ENCODE peak calls at places on chromosome 9, in ten cellular contexts. P is cardiac muscle cell, A is adrenal gland, L is tibial nerve, S is AG04450, K is BJ, W is fibroblast of lung, T is Peyer's patch, E is left ventricle myocardium inferior, V is mesendoderm. U is an unnamed sample. For H3K27me3, the result is how much of the 10 kb centered on the place peaks cover.

GRCh38 chr9:9612270-9612669 is 1000.5 kb downstream of the PTPRD start:
- DNase-seq in P (no peak), A (no peak), L (no peak), S (no peak), K (no peak), W (no peak), T (peak), E (no peak), V (no peak), U (no peak)

GRCh38 chr9:137030528-137030927 is 1.4 kb downstream of the FUT7 start:
- DNase-seq in P (no peak), A (no peak), L (no peak), S (no peak), K (no peak), W (no peak), T (peak), E (no peak), V (no peak), U (no peak)

GRCh38 chr9:35757527-35758275 is 3.6 kb upstream of the MSMP start:
- DNase-seq in P (no peak), A (peak), L (no peak), S (no peak), K (no peak), W (no peak), T (peak), E (no peak), V (peak), U (no peak)

GRCh38 chr9:21853414-21853813 is 51.0 kb downstream of the MTAP start:
- DNase-seq in P (no peak), A (no peak), L (no peak), S (no peak), K (no peak), W (no peak), T (no peak), E (no peak), V (no peak), U (no peak)

GRCh38 chr9:95286151-95286550 is 31.4 kb downstream of the FANCC start:
- DNase-seq in P (no peak), A (no peak), L (no peak), S (no peak), K (no peak), W (no peak), T (no peak), E (no peak), V (no peak), U (no peak)

GRCh38 chr9:120770923-120771322 is 22.3 kb downstream of the FBXW2 start:
- DNase-seq in P (no peak), A (no peak), L (no peak), S (no peak), K (no peak), W (no peak), T (no peak), E (no peak), V (no peak), U (no peak)

GRCh38 chr9:96232539-96233241 is 69.3 kb downstream of the HSD17B3 start:
- DNase-seq in P (peak), A (peak), L (peak), S (peak), K (no peak), W (peak), T (no peak), E (peak), V (peak), U (no peak)

GRCh38 chr9:110440161-110440560 is 102.5 kb upstream of the TXNDC8 start:
- DNase-seq in P (no peak), A (no peak), L (no peak), S (peak), K (peak), W (peak), T (no peak), E (no peak), V (no peak), U (no peak)

GRCh38 chr9:121447341-121447834 is 52.3 kb downstream of the GGTA1 start:
- DNase-seq in P (no peak), A (no peak), L (no peak), S (peak), K (peak), W (peak), T (no peak), E (no peak), V (no peak), U (peak)

GRCh38 chr9:105065119-105066088 is 137.4 kb upstream of the ABCA1 start:
- DNase-seq in P (no peak), A (no peak), L (no peak), S (no peak), K (no peak), W (no peak), T (no peak), E (no peak), V (no peak), U (no peak)

GRCh38 chr9:105066265-105066865 is 138.4 kb upstream of the ABCA1 start:
- DNase-seq in P (no peak), A (no peak), L (peak), S (no peak), K (no peak), W (no peak), T (no peak), E (no peak), V (no peak), U (no peak)

GRCh38 chr9:105063665-105064247 is 135.8 kb upstream of the ABCA1 start:
- DNase-seq in P (no peak), A (peak), L (peak), S (no peak), K (peak), W (peak), T (no peak), E (no peak), V (no peak), U (peak)

GRCh38 chr9:105062222-105062850 is 134.4 kb upstream of the ABCA1 start:
- DNase-seq in P (no peak), A (no peak), L (no peak), S (no peak), K (no peak), W (no peak), T (no peak), E (no peak), V (no peak), U (no peak)

DNA sequence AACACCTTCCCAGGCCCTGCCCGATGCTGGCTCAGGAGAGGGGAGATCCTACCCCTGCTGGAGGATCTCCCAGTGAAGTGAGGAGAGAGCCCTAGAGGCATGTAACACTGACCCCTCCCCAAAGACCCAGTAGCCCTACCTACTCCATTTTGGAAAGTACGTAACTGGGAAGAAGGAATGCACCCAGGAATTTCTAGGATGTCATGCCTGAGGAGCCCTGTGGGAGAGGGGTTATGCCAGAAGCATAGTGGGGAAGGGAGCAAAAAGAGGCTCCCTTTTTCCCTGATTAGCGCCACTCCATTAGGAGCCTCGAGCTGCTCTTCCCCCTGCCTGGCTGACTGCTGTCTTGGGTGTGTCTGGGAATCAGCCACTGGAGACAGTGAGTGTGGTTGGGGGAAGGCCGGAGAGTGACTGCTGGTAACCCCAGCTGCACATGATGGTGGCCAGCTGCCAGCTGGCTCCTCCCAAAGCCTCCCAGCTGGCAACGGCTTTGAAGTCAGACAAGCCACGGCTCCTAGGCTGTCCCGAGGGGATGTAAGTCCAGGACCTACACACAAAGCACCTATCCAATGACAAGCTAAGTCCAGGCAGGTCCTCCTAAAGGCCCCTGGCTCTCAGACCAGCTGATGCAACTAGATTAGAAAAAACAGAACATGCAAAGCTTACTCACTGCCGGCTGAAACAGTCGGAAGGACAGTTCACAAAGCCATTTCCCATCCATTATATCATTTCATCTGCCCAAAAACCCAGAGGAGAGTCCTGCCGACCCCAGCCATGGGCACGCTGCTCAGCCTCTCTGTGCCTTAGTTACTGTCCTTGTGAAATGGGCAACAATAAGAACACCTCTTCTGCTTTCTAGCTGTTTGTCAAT is 136.5 kb upstream of the ABCA1 start:
- DNase-seq in P (peak), A (peak), L (peak), S (peak), K (peak), W (peak), T (peak), E (peak), V (peak), U (peak)
- H3K4me3 ChIP-seq in P (no peak), A (peak), L (no peak), S (no peak), K (no peak), W (no peak), T (no peak), E (peak), V (no peak), U (no peak)

GRCh38 chr9:76905661-76905983 is 292 bp downstream of the PRUNE2 start:
- DNase-seq in P (no peak), A (no peak), L (no peak), S (no peak), K (no peak), W (no peak), T (no peak), E (no peak), V (no peak), U (no peak)

GRCh38 chr9:76905984-76906861 is at the start of gene PRUNE2:
- DNase-seq in P (peak), A (peak), L (no peak), S (peak), K (no peak), W (peak), T (no peak), E (peak), V (peak), U (peak)

GRCh38 chr9:76901801-76902200 is 4.1 kb downstream of the PRUNE2 start:
- DNase-seq in P (no peak), A (no peak), L (no peak), S (no peak), K (no peak), W (no peak), T (no peak), E (no peak), V (peak), U (no peak)

GRCh38 chr9:76902395-76902794 is 3.5 kb downstream of the PRUNE2 start:
- DNase-seq in P (no peak), A (no peak), L (no peak), S (no peak), K (no peak), W (no peak), T (no peak), E (no peak), V (no peak), U (no peak)

GRCh38 chr9:76904661-76905457 is 1.1 kb downstream of the PRUNE2 start:
- DNase-seq in P (no peak), A (no peak), L (no peak), S (no peak), K (no peak), W (no peak), T (no peak), E (no peak), V (no peak), U (no peak)
- H3K27me3 ChIP-seq in P (half or more), A (under half), L (under half), S (under half), K (under half), W (under half), T (under half), E (half or more), V (under half), U (under half)

GRCh38 chr9:135105938-135106491 is 18.5 kb downstream of the OLFM1 start:
- DNase-seq in P (no peak), A (no peak), L (no peak), S (no peak), K (no peak), W (no peak), T (no peak), E (no peak), V (no peak), U (no peak)

GRCh38 chr9:135105211-135105745 is 17.8 kb downstream of the OLFM1 start:
- DNase-seq in P (no peak), A (no peak), L (no peak), S (no peak), K (no peak), W (no peak), T (no peak), E (no peak), V (no peak), U (no peak)

GRCh38 chr9:135107592-135108235 is 20.2 kb downstream of the OLFM1 start:
- DNase-seq in P (no peak), A (no peak), L (no peak), S (no peak), K (no peak), W (no peak), T (no peak), E (no peak), V (no peak), U (no peak)

GRCh38 chr9:135104761-135105160 is 17.3 kb downstream of the OLFM1 start:
- DNase-seq in P (no peak), A (no peak), L (no peak), S (no peak), K (no peak), W (no peak), T (no peak), E (no peak), V (no peak), U (no peak)

GRCh38 chr9:135106551-135107270 is 19.2 kb downstream of the OLFM1 start:
- DNase-seq in P (no peak), A (no peak), L (no peak), S (no peak), K (no peak), W (no peak), T (no peak), E (no peak), V (no peak), U (no peak)
- H3K4me3 ChIP-seq in P (no peak), A (no peak), L (no peak), S (no peak), K (no peak), W (no peak), T (no peak), E (no peak), V (no peak), U (no peak)

GRCh38 chr9:33818832-33819500 is 2.0 kb downstream of the UBE2R2 start:
- DNase-seq in P (no peak), A (no peak), L (no peak), S (no peak), K (peak), W (peak), T (no peak), E (no peak), V (no peak), U (no peak)
- H3K27me3 ChIP-seq in P (under half), A (under half), L (under half), S (under half), K (under half), W (under half), T (under half), E (under half), V (under half), U (under half)

GRCh38 chr9:133536080-133536479 is 1.6 kb downstream of the ADAMTSL2 start:
- DNase-seq in P (no peak), A (no peak), L (no peak), S (no peak), K (no peak), W (no peak), T (no peak), E (no peak), V (no peak), U (no peak)

GRCh38 chr9:133532937-133533668 is 1.4 kb upstream of the ADAMTSL2 start:
- DNase-seq in P (peak), A (peak), L (peak), S (no peak), K (no peak), W (peak), T (peak), E (peak), V (peak), U (no peak)

GRCh38 chr9:133535285-133535877 is 877 bp downstream of the ADAMTSL2 start:
- DNase-seq in P (no peak), A (no peak), L (no peak), S (no peak), K (no peak), W (no peak), T (no peak), E (no peak), V (no peak), U (no peak)

GRCh38 chr9:133534346-133535284 is at the start of gene ADAMTSL2:
- DNase-seq in P (peak), A (peak), L (no peak), S (no peak), K (no peak), W (peak), T (no peak), E (peak), V (peak), U (no peak)

GRCh38 chr9:133533878-133534277 is 626 bp upstream of the ADAMTSL2 start:
- DNase-seq in P (no peak), A (no peak), L (no peak), S (no peak), K (no peak), W (peak), T (no peak), E (no peak), V (no peak), U (no peak)
- H3K4me3 ChIP-seq in P (no peak), A (peak), L (peak), S (no peak), K (no peak), W (no peak), T (no peak), E (peak), V (no peak), U (no peak)

GRCh38 chr9:132241483-132241839 is 79.6 kb downstream of the NTNG2 start:
- DNase-seq in P (no peak), A (no peak), L (no peak), S (no peak), K (no peak), W (no peak), T (no peak), E (no peak), V (no peak), U (no peak)
- H3K27me3 ChIP-seq in P (under half), A (under half), L (under half), S (half or more), K (under half), W (under half), T (under half), E (under half), V (under half), U (under half)

DNA sequence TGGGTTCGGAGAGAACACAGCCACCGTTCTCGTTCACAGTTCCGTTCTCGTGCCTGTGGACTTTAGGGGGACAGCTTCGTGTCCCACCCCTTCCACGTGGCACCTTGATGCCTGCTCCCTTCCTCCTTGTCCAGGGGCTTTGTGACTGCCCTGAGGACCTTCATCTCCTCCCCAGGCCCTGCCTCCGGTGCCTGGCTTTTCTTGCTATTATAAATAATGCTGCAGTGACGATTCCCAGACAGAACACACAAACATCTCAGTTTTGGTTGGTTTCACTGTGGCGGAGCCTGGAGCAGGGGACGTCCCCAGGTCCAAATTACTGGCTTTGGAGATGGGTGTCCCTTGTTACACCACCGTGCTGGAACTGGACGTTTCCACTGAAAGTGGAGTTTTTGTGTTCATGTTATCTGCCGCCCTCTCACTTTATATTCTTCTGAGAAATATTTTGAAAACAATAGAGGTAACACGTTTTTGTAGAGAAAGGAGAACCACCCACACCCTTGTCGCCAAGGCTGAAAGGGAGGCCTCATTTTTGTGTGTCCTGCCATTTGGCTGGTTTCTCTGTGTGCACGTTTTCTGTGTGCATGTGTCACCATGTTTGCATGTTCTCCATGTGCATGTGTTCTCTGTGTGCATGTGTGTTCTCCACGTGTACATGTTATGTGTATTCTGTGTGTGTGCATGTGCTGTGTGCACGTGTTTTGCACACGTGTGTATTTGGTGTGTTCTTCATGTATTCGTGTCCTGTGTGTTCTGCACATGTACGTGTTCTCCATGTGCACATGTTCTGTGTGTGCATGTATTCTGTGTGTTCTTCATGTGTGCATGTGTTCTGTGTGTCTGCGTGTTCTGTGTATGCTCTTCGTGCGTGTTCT is 24.2 kb downstream of the WNK2 start:
- DNase-seq in P (no peak), A (no peak), L (no peak), S (no peak), K (no peak), W (no peak), T (no peak), E (no peak), V (no peak), U (no peak)
- H3K4me3 ChIP-seq in P (no peak), A (no peak), L (no peak), S (no peak), K (no peak), W (peak), T (no peak), E (peak), V (no peak), U (no peak)

DNA sequence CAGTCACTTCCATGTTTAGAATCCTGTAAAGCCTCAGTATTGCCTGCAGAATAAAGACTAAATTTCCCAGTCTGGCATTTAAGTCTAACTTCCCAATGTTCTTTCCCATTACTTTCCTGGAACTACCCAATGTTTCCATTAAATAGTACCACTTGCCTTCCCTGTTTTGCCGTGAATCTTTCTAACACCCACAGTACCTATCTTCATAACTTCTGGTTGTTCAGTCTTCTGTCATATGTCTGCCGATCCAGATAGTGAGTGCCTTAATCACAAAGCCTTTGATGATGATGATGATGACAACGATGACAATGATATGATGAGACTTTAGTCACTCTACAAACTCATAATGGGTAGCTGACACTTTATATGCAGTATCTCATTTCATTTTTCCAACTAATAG is 6.6 kb upstream of the HEMGN start:
- DNase-seq in P (no peak), A (no peak), L (no peak), S (no peak), K (no peak), W (no peak), T (no peak), E (no peak), V (no peak), U (no peak)
- H3K27me3 ChIP-seq in P (half or more), A (under half), L (under half), S (under half), K (under half), W (under half), T (under half), E (under half), V (under half), U (under half)

GRCh38 chr9:93954436-93955355 is at the start of gene BARX1:
- DNase-seq in P (no peak), A (no peak), L (no peak), S (no peak), K (no peak), W (no peak), T (no peak), E (no peak), V (no peak), U (no peak)

GRCh38 chr9:93958121-93958874 is 3.1 kb upstream of the BARX1 start:
- DNase-seq in P (peak), A (no peak), L (no peak), S (no peak), K (no peak), W (no peak), T (no peak), E (no peak), V (peak), U (no peak)

GRCh38 chr9:93953492-93954435 is 1.4 kb downstream of the BARX1 start:
- DNase-seq in P (no peak), A (no peak), L (no peak), S (no peak), K (no peak), W (no peak), T (no peak), E (no peak), V (no peak), U (no peak)

GRCh38 chr9:93955356-93956182 is 414 bp upstream of the BARX1 start:
- DNase-seq in P (no peak), A (no peak), L (no peak), S (no peak), K (no peak), W (no peak), T (no peak), E (no peak), V (peak), U (no peak)

DNA sequence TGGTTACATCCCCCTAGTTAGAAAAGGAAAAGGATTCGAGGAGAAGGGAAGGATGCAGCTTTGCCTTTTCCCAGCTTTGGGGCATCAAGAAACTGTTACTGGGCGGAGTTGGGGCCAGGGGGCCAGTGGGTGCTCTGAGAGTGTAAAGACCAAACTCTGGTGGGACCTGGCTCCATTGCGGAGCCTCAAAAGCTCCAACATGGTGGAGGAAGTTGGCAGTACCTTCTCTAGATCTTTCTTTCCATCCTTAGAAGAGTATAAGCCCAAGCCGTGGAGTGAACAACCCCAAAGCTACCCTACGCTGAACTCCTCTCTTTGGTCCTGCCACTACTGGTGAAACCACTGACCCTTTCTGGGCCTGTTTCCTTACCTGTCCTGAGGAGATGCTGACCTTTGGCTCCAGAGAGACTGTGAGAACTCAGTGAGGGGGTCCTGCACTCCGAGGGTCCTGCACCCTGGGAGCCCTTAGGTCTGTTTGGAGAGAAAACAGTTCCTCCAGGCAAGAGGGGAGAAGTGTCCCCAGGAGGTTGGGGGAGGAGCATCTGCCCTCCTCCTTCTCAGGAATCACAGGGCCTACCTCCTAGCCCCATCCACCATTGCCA is 1.1 kb upstream of the BARX1 start:
- DNase-seq in P (no peak), A (no peak), L (no peak), S (no peak), K (no peak), W (no peak), T (no peak), E (no peak), V (no peak), U (no peak)
- H3K4me3 ChIP-seq in P (no peak), A (no peak), L (no peak), S (no peak), K (no peak), W (no peak), T (no peak), E (peak), V (no peak), U (no peak)

U was measured in kidney epithelial cell.